ENCODE peak calls at places on chromosome 15, in six cellular contexts. G is breast epithelium, Q is suprapubic skin, J is upper lobe of left lung, L is transverse colon, A is stomach. M is an unnamed sample.
A peak's percentile ranks its signal among the peaks of the same experiment; 100 is the strongest.

GRCh38 chr15:72591361-72591760 is 63.1 kb upstream of the GOLGA6B start:
- DNase-seq in G (no peak), Q (no peak), J (no peak), L (no peak), A (no peak), M (no peak)

GRCh38 chr15:55353030-55353429 is 34.0 kb downstream of the PIGB start:
- DNase-seq in G (no peak), Q (no peak), J (no peak), L (no peak), A (no peak), M (no peak)

GRCh38 chr15:100078511-100079220 is 263.1 kb downstream of the ADAMTS17 start:
- DNase-seq in G (no peak), Q (no peak), J (no peak), L (no peak), A (no peak), M (no peak)

GRCh38 chr15:28178290-28178689 is 79.2 kb upstream of the OCA2 start:
- DNase-seq in G (no peak), Q (no peak), J (no peak), L (no peak), A (no peak), M (no peak)

GRCh38 chr15:47218295-47218694 is 499.0 kb upstream of the SEMA6D start:
- DNase-seq in G (no peak), Q (no peak), J (no peak), L (no peak), A (no peak), M (no peak)

GRCh38 chr15:88013111-88013510 is 243.4 kb downstream of the NTRK3 start:
- DNase-seq in G (no peak), Q (no peak), J (no peak), L (no peak), A (no peak), M (no peak)

GRCh38 chr15:94421711-94422110 is 190.3 kb downstream of the MCTP2 start:
- DNase-seq in G (no peak), Q (no peak), J (no peak), L (no peak), A (no peak), M (no peak)

GRCh38 chr15:95664435-95664834 is 666.1 kb upstream of the NR2F2 start:
- DNase-seq in G (no peak), Q (no peak), J (no peak), L (no peak), A (no peak), M (no peak)

GRCh38 chr15:48710952-48711495 is 65.5 kb upstream of the FBN1 start:
- DNase-seq in G (no peak), Q (no peak), J (no peak), L (no peak), A (no peak), M (no peak)

GRCh38 chr15:33380406-33380805 is 69.6 kb downstream of the RYR3 start:
- DNase-seq in G (no peak), Q (no peak), J (no peak), L (no peak), A (no peak), M (no peak)

GRCh38 chr15:36315649-36316048 is 263.8 kb upstream of the CDIN1 start:
- DNase-seq in G (no peak), Q (no peak), J (no peak), L (no peak), A (no peak), M (no peak)

GRCh38 chr15:56052389-56053045 is 59.1 kb upstream of the NEDD4 start:
- DNase-seq in G (no peak), Q (no peak), J (no peak), L (no peak), A (no peak), M (no peak)

GRCh38 chr15:25825215-25825614 is 37.9 kb downstream of the ATP10A start:
- DNase-seq in G (no peak), Q (no peak), J (no peak), L (no peak), A (no peak), M (no peak)

GRCh38 chr15:51580385-51580784 is 42.2 kb downstream of the DMXL2 start:
- DNase-seq in G (no peak), Q (no peak), J (no peak), L (no peak), A (no peak), M (no peak)

GRCh38 chr15:37055481-37055880 is 44.9 kb downstream of the MEIS2 start:
- DNase-seq in G (no peak), Q (no peak), J (no peak), L (no peak), A (no peak), M (no peak)

GRCh38 chr15:89475688-89476087 is 20.7 kb downstream of the RHCG start:
- DNase-seq in G (no peak), Q (no peak), J (no peak), L (no peak), A (no peak), M (no peak)

GRCh38 chr15:61702224-61703120 is 357.8 kb downstream of the VPS13C start:
- DNase-seq in G (no peak), Q (no peak), J (no peak), L (no peak), A (no peak), M (peak; percentile 7)

GRCh38 chr15:37071134-37071533 is 29.2 kb downstream of the MEIS2 start:
- DNase-seq in G (no peak), Q (no peak), J (no peak), L (no peak), A (no peak), M (no peak)

GRCh38 chr15:58065445-58066041 is at the start of gene ALDH1A2:
- DNase-seq in G (no peak), Q (peak; percentile 75), J (peak; percentile 21), L (peak; percentile 8), A (no peak), M (peak; percentile 25)

GRCh38 chr15:74438206-74438605 is 4.4 kb upstream of the SEMA7A start:
- DNase-seq in G (no peak), Q (no peak), J (no peak), L (no peak), A (no peak), M (no peak)
- H3K4me1 ChIP-seq in G (peaks cover under 1% of the 10 kb centered on the region), Q (peaks cover 13% of the 10 kb centered on the region), J (peaks cover 9% of the 10 kb centered on the region), L (peaks cover 7% of the 10 kb centered on the region), A (peaks cover 10% of the 10 kb centered on the region), M (peaks cover 2% of the 10 kb centered on the region)

DNA sequence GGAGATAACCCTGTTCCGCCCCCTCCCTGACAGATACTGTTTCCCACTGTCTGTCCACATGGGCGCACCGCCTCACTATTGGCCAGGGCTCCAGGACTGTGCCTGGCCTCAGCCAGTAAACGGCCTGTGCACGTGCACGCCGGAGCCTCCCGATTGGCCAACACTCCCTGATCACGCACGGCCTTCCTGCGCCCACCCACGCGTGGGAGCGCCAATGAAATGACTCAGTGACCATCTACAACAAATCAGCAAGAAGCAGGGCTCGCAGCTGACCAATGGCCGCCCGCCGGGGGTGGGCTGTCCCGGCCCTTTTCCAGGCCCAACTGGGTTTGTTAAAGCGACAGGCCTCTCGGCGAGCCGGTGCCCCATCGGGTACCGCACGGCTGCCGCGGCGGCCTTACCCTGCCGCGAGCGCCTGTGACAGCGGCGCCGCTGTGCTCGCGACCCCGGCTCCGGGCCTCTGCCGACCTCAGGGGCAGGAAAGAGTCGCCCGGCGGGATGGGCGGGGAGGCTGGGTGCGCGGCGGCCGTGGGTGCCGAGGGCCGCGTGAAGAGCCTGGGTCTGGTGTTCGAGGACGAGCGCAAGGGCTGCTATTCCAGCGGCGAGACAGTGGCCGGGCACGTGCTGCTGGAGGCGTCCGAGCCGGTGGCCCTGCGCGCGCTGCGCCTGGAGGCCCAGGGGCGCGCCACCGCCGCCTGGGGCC is at the start of gene ARRDC4:
- DNase-seq in G (peak; percentile 100), Q (peak; percentile 100), J (peak; percentile 100), L (peak; percentile 100), A (peak; percentile 100), M (peak; percentile 100)
- TF ChIP-seq POLR2A in G (no peak), Q (no peak), J (peak; percentile 50), L (peak; percentile 81), A (no peak), M (peak; percentile 79)

GRCh38 chr15:92845109-92845508 is 55.0 kb upstream of the CHD2 start:
- DNase-seq in G (no peak), Q (no peak), J (no peak), L (no peak), A (no peak), M (peak; percentile 24)

GRCh38 chr15:92843326-92843725 is 56.8 kb upstream of the CHD2 start:
- DNase-seq in G (no peak), Q (no peak), J (no peak), L (no peak), A (no peak), M (no peak)

GRCh38 chr15:92840149-92840548 is 60.0 kb upstream of the CHD2 start:
- DNase-seq in G (peak; percentile 65), Q (no peak), J (peak; percentile 44), L (no peak), A (peak; percentile 31), M (peak; percentile 23)

GRCh38 chr15:92843819-92844218 is 56.3 kb upstream of the CHD2 start:
- DNase-seq in G (no peak), Q (no peak), J (no peak), L (no peak), A (no peak), M (no peak)

DNA sequence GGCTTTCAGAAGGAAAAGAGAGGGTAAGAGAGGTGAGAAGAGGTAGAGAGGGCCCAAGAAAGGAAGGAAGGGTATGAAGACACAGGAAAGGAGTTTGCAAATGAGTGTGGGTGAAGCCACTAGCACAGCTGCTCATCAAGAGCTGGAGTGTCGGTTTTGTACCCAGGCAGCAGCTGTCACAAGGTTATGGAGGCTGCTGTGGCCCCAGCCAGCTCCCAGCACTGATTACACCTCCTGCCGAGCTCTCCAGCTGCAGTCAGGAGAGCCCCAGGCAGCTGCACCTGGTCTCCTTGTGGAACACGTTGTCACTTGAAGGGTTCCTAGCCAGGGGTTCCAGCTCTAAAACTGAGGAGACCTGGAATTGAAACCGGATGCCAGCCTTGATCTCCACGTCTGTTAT is 60.4 kb upstream of the CHD2 start:
- DNase-seq in G (no peak), Q (no peak), J (peak; percentile 40), L (peak; percentile 50), A (no peak), M (no peak)
- TF ChIP-seq POLR2AphosphoS5 in G (no peak), Q (no peak), J (no peak), L (no peak), A (no peak), M (no peak)

GRCh38 chr15:29920515-29920914 is 98.2 kb upstream of the TJP1 start:
- DNase-seq in G (no peak), Q (no peak), J (peak; percentile 73), L (no peak), A (peak; percentile 60), M (peak; percentile 66)
- H3K4me1 ChIP-seq in G (no peaks in the 10 kb centered on the region), Q (no peaks in the 10 kb centered on the region), J (peaks cover 10% of the 10 kb centered on the region), L (peaks cover 8% of the 10 kb centered on the region), A (peaks cover 9% of the 10 kb centered on the region), M (no peaks in the 10 kb centered on the region)

GRCh38 chr15:31280037-31280830 is 46.4 kb upstream of the KLF13 start:
- DNase-seq in G (peak; percentile 16), Q (peak; percentile 72), J (no peak), L (peak; percentile 14), A (peak; percentile 23), M (peak; percentile 3)
- TF ChIP-seq POLR2A in G (no peak), Q (no peak), J (no peak), L (no peak), A (no peak), M (no peak)